ENCODE peak calls at places on chromosomes 16 and 17, in six cellular contexts. One of them, this sample, is unnamed.

GRCh38 chr16:69325784-69326171 is 4.6 kb downstream of the PDF start:
- DNase-seq in fibroblast of mammary gland: no peak
- DNase-seq in colonic mucosa: no peak
- DNase-seq in tibial artery: no peak
- DNase-seq in AG04449: no peak
- DNase-seq in spleen: peak; percentile 41
- DNase-seq in this sample: no peak

GRCh38 chr17:6279659-6280058 is 155.3 kb downstream of the AIPL1 start:
- DNase-seq in tibial artery: no peak
- DNase-seq in AG04449: no peak
- DNase-seq in spleen: no peak
- DNase-seq in fibroblast of mammary gland: no peak
- DNase-seq in colonic mucosa: peak; percentile 60
- DNase-seq in this sample: no peak

GRCh38 chr17:21474815-21475214 is 98.7 kb downstream of the KCNJ12 start:
- DNase-seq in AG04449: no peak
- DNase-seq in colonic mucosa: no peak
- DNase-seq in spleen: no peak
- DNase-seq in fibroblast of mammary gland: no peak
- DNase-seq in tibial artery: no peak
- DNase-seq in this sample: no peak

GRCh38 chr16:67161595-67162058 is 1.9 kb downstream of the FBXL8 start:
- DNase-seq in spleen: peak; percentile 85
- DNase-seq in tibial artery: no peak
- DNase-seq in fibroblast of mammary gland: no peak
- DNase-seq in AG04449: no peak
- DNase-seq in colonic mucosa: peak; percentile 28
- DNase-seq in this sample: no peak

GRCh38 chr17:82876602-82877391 is 37.0 kb upstream of the ZNF750 start:
- DNase-seq in colonic mucosa: peak; percentile 70
- DNase-seq in AG04449: no peak
- DNase-seq in spleen: peak; percentile 82
- DNase-seq in tibial artery: peak; percentile 87
- DNase-seq in fibroblast of mammary gland: peak; percentile 87
- DNase-seq in this sample: no peak

GRCh38 chr17:29671661-29672060 is 48.9 kb upstream of the CORO6 start:
- DNase-seq in AG04449: no peak
- DNase-seq in spleen: no peak
- DNase-seq in tibial artery: no peak
- DNase-seq in fibroblast of mammary gland: no peak
- DNase-seq in colonic mucosa: no peak
- DNase-seq in this sample: no peak

GRCh38 chr16:21283521-21284289 is 5.6 kb upstream of the CRYM start:
- DNase-seq in AG04449: no peak
- DNase-seq in spleen: peak; percentile 76
- DNase-seq in fibroblast of mammary gland: peak; percentile 38
- DNase-seq in colonic mucosa: peak; percentile 66
- DNase-seq in tibial artery: peak; percentile 49
- DNase-seq in this sample: no peak

GRCh38 chr17:48037036-48037881 is at the start of gene COPZ2:
- DNase-seq in AG04449: no peak
- DNase-seq in fibroblast of mammary gland: peak; percentile 57
- DNase-seq in colonic mucosa: peak; percentile 53
- DNase-seq in spleen: peak; percentile 91
- DNase-seq in tibial artery: peak; percentile 72
- DNase-seq in this sample: no peak

GRCh38 chr16:51474414-51475091 is 323.5 kb upstream of the SALL1 start:
- DNase-seq in spleen: no peak
- DNase-seq in AG04449: no peak
- DNase-seq in tibial artery: no peak
- DNase-seq in colonic mucosa: no peak
- DNase-seq in fibroblast of mammary gland: no peak
- DNase-seq in this sample: no peak

GRCh38 chr16:58863761-58864160 is 129.6 kb upstream of the GOT2 start:
- DNase-seq in tibial artery: no peak
- DNase-seq in AG04449: no peak
- DNase-seq in spleen: no peak
- DNase-seq in fibroblast of mammary gland: no peak
- DNase-seq in colonic mucosa: no peak
- DNase-seq in this sample: no peak

GRCh38 chr17:35738519-35739133 is 7.2 kb downstream of the RASL10B start:
- DNase-seq in tibial artery: no peak
- DNase-seq in colonic mucosa: no peak
- DNase-seq in AG04449: no peak
- DNase-seq in fibroblast of mammary gland: no peak
- DNase-seq in spleen: no peak
- DNase-seq in this sample: no peak

GRCh38 chr16:57519796-57520360 is 16.5 kb downstream of the CCDC102A start:
- DNase-seq in tibial artery: peak; percentile 67
- DNase-seq in fibroblast of mammary gland: peak; percentile 57
- DNase-seq in colonic mucosa: peak; percentile 83
- DNase-seq in AG04449: no peak
- DNase-seq in spleen: peak; percentile 95
- DNase-seq in this sample: no peak

GRCh38 chr17:57257213-57257873 is 1.0 kb downstream of the MSI2 start:
- DNase-seq in fibroblast of mammary gland: no peak
- DNase-seq in AG04449: no peak
- DNase-seq in colonic mucosa: peak; percentile 29
- DNase-seq in spleen: no peak
- DNase-seq in tibial artery: no peak
- DNase-seq in this sample: no peak

GRCh38 chr17:39612291-39612894 is 4.7 kb upstream of the NEUROD2 start:
- DNase-seq in AG04449: no peak
- DNase-seq in colonic mucosa: no peak
- DNase-seq in spleen: no peak
- DNase-seq in fibroblast of mammary gland: no peak
- DNase-seq in tibial artery: no peak
- DNase-seq in this sample: no peak

GRCh38 chr17:79023886-79024771 is at the start of gene C1QTNF1:
- DNase-seq in AG04449: no peak
- DNase-seq in fibroblast of mammary gland: peak; percentile 52
- DNase-seq in tibial artery: peak; percentile 69
- DNase-seq in colonic mucosa: peak; percentile 73
- DNase-seq in spleen: peak; percentile 78
- DNase-seq in this sample: no peak

GRCh38 chr17:79024901-79025737 is 1.1 kb downstream of the C1QTNF1 start:
- DNase-seq in tibial artery: peak; percentile 82
- DNase-seq in colonic mucosa: peak; percentile 51
- DNase-seq in spleen: peak; percentile 66
- DNase-seq in AG04449: no peak
- DNase-seq in fibroblast of mammary gland: peak; percentile 45
- DNase-seq in this sample: no peak

GRCh38 chr17:79020631-79021301 is 3.2 kb upstream of the C1QTNF1 start:
- DNase-seq in colonic mucosa: no peak
- DNase-seq in spleen: no peak
- DNase-seq in AG04449: no peak
- DNase-seq in tibial artery: no peak
- DNase-seq in fibroblast of mammary gland: no peak
- DNase-seq in this sample: no peak

GRCh38 chr17:79023180-79023705 is 726 bp upstream of the C1QTNF1 start:
- DNase-seq in spleen: peak; percentile 33
- DNase-seq in AG04449: no peak
- DNase-seq in fibroblast of mammary gland: no peak
- DNase-seq in colonic mucosa: no peak
- DNase-seq in tibial artery: no peak
- DNase-seq in this sample: no peak

GRCh38 chr17:79022507-79022991 is 1.4 kb upstream of the C1QTNF1 start:
- DNase-seq in fibroblast of mammary gland: no peak
- DNase-seq in tibial artery: peak; percentile 84
- DNase-seq in colonic mucosa: no peak
- DNase-seq in AG04449: no peak
- DNase-seq in spleen: peak; percentile 70
- DNase-seq in this sample: no peak
- H3K4me3 ChIP-seq in fibroblast of mammary gland: no peak overlapping the region
- H3K4me3 ChIP-seq in tibial artery: peak overlapping the region; percentile 85
- H3K4me3 ChIP-seq in colonic mucosa: no peak overlapping the region
- H3K4me3 ChIP-seq in AG04449: no peak overlapping the region
- H3K4me3 ChIP-seq in spleen: no peak overlapping the region
- H3K4me3 ChIP-seq in this sample: no peak overlapping the region

DNA sequence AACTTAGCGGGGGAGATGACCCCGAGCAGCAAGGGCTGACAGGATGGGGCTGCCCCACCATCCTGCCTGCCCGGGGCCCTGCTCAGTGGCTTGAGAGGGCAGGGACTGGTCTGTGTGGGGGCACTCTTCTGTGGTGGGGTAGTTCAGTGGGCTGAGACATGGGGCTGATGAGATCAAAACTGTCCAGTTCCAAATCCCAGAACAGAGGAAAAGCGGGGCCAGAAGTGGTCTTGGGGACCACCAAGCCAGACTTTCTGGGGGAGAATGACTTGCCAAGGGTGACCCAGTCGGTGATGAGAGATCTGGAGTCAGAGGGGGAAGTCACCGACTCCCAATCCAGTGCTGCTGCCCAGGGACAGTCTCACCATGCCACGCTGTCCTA is 27.6 kb downstream of the GOSR2 start:
- DNase-seq in colonic mucosa: no peak
- DNase-seq in tibial artery: no peak
- DNase-seq in fibroblast of mammary gland: no peak
- DNase-seq in AG04449: no peak
- DNase-seq in spleen: no peak
- DNase-seq in this sample: no peak
- H3K4me3 ChIP-seq in colonic mucosa: no peak overlapping the region
- H3K4me3 ChIP-seq in tibial artery: no peak overlapping the region
- H3K4me3 ChIP-seq in fibroblast of mammary gland: no peak overlapping the region
- H3K4me3 ChIP-seq in AG04449: no peak overlapping the region
- H3K4me3 ChIP-seq in spleen: no peak overlapping the region
- H3K4me3 ChIP-seq in this sample: no peak overlapping the region

DNA sequence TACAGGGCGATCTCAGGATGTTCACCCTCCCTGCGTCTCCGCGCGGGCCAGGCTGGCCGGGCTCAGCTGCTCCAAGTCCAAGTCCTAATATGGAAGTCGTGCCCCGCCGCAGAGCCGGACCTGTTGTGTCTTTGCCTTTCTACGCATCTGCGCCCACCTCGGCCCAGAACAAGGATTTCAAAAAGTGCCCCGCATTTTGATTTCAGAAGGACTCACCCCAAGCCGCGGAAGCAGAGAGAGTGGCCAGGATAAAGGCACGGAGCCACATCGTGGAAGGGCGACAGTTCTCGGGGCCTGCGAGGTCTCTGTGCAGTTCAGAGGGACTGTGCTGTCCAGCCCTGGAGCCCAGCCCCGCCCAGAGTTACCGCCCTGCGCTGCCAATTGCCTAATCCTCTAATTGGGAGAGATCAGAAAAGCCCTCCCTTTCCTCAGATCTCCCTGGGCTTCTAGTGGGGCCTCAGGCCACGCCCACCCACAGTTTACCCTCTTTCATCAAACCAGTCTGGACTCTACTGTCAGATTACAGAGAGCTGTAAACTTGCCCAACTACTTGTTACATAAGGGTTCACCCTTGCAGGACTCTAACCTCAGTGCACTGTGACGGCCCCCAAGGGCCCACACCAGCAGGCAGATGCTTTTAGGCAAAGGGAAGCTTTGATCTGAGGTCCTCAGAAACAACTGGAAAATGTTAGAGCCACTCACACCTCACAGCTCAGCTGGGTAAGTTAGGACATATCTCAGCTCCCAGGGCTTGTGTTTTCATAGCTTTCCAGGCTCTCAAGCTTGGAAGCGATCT is at the start of gene CES1:
- DNase-seq in spleen: peak; percentile 85
- DNase-seq in AG04449: no peak
- DNase-seq in tibial artery: peak; percentile 85
- DNase-seq in colonic mucosa: peak; percentile 68
- DNase-seq in fibroblast of mammary gland: no peak
- DNase-seq in this sample: no peak
- H3K4me3 ChIP-seq in spleen: no peak within 1 kb of the TSS
- H3K4me3 ChIP-seq in AG04449: no peak within 1 kb of the TSS
- H3K4me3 ChIP-seq in tibial artery: peak within 1 kb of the TSS; percentile 42
- H3K4me3 ChIP-seq in colonic mucosa: no peak within 1 kb of the TSS
- H3K4me3 ChIP-seq in fibroblast of mammary gland: no peak within 1 kb of the TSS
- H3K4me3 ChIP-seq in this sample: no peak within 1 kb of the TSS

GRCh38 chr17:76997981-76998531 is 129.9 kb downstream of the MGAT5B start:
- DNase-seq in colonic mucosa: no peak
- DNase-seq in fibroblast of mammary gland: no peak
- DNase-seq in spleen: no peak
- DNase-seq in AG04449: no peak
- DNase-seq in tibial artery: no peak
- DNase-seq in this sample: no peak

GRCh38 chr17:76994237-76994637 is 126.0 kb downstream of the MGAT5B start:
- DNase-seq in spleen: no peak
- DNase-seq in colonic mucosa: no peak
- DNase-seq in tibial artery: no peak
- DNase-seq in AG04449: no peak
- DNase-seq in fibroblast of mammary gland: no peak
- DNase-seq in this sample: no peak

GRCh38 chr17:76996741-76997694 is 128.8 kb downstream of the MGAT5B start:
- DNase-seq in spleen: no peak
- DNase-seq in AG04449: no peak
- DNase-seq in tibial artery: no peak
- DNase-seq in fibroblast of mammary gland: no peak
- DNase-seq in colonic mucosa: no peak
- DNase-seq in this sample: no peak

GRCh38 chr17:76993636-76994035 is 125.4 kb downstream of the MGAT5B start:
- DNase-seq in AG04449: no peak
- DNase-seq in colonic mucosa: no peak
- DNase-seq in tibial artery: no peak
- DNase-seq in spleen: no peak
- DNase-seq in fibroblast of mammary gland: no peak
- DNase-seq in this sample: no peak

DNA sequence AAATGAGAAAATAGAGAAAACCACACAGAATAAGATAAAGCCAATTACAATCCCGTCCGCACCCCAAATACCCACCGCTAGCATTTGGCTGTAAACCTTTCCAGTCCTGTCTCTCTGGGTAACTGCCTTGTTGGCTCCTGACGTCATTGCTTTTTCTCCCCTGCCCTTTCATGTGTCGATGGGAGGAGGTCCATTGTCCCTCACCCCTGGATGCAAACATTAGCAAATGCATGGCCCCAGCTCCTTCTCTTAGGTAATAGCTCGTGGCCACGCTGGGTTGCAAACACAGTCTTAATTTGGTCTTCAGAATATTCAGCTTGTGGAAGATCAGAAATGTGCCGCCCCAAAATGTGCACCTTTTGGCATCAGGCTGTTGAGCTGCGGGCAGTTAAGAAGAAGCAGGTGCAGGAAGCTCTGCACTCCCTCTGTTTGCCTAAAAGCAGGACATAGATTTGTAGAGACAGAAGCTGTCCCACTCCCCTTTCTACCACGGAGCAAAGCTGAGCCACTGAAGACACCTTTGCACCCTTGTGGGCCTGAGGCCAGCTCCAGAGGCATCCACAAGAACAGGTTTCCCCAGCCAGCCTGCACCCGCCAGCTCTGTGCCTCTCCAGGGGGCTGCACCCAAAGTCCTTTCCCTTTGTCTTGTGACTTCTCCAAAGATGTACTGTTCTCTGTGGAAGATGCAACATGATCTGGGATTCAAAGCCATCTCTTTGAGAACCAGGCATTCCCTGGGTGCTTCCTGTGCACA is 127.3 kb downstream of the MGAT5B start:
- DNase-seq in colonic mucosa: no peak
- DNase-seq in spleen: no peak
- DNase-seq in fibroblast of mammary gland: no peak
- DNase-seq in tibial artery: no peak
- DNase-seq in AG04449: no peak
- DNase-seq in this sample: no peak
- H3K4me3 ChIP-seq in colonic mucosa: no peak overlapping the region
- H3K4me3 ChIP-seq in spleen: no peak overlapping the region
- H3K4me3 ChIP-seq in fibroblast of mammary gland: no peak overlapping the region
- H3K4me3 ChIP-seq in tibial artery: no peak overlapping the region
- H3K4me3 ChIP-seq in AG04449: no peak overlapping the region
- H3K4me3 ChIP-seq in this sample: no peak overlapping the region

This sample was measured in skeletal muscle cell.